ENCODE peak calls at places on chromosomes 1 and 21, in four cellular contexts. P, J, M and A are unnamed samples.

GRCh38 chr21:18499761-18500376 is 96.3 kb upstream of the TMPRSS15 start:
- DNase-seq in P (peak; percentile 11), J (peak; percentile 9), M (peak; percentile 52), A (no peak)

GRCh38 chr1:8347635-8348034 is 29.7 kb downstream of the SLC45A1 start:
- DNase-seq in P (peak; percentile 45), J (no peak), M (no peak), A (no peak)

GRCh38 chr1:177959793-177960515 is 9.9 kb downstream of the SEC16B start:
- DNase-seq in P (peak; percentile 12), J (no peak), M (no peak), A (no peak)

GRCh38 chr1:244065063-244065788 is 14.1 kb downstream of the ZBTB18 start:
- DNase-seq in P (peak; percentile 21), J (no peak), M (no peak), A (no peak)

GRCh38 chr1:229582011-229582694 is 23.6 kb upstream of the ABCB10 start:
- DNase-seq in P (no peak), J (no peak), M (no peak), A (peak; percentile 70)

GRCh38 chr1:164841723-164842465 is 282.9 kb downstream of the PBX1 start:
- DNase-seq in P (no peak), J (no peak), M (no peak), A (no peak)

GRCh38 chr1:16230744-16231143 is 6.2 kb downstream of the CPLANE2 start:
- DNase-seq in P (no peak), J (no peak), M (no peak), A (peak; percentile 30)

GRCh38 chr1:171868217-171868616 is 26.9 kb downstream of the DNM3 start:
- DNase-seq in P (peak; percentile 60), J (no peak), M (no peak), A (no peak)

GRCh38 chr1:180915426-180915965 is 2.8 kb downstream of the KIAA1614 start:
- DNase-seq in P (no peak), J (no peak), M (no peak), A (no peak)

GRCh38 chr1:41626146-41626545 is 141.7 kb upstream of the EDN2 start:
- DNase-seq in P (peak; percentile 71), J (no peak), M (peak; percentile 35), A (no peak)

GRCh38 chr1:188128761-188129160 is 1300.0 kb downstream of the PLA2G4A start:
- DNase-seq in P (peak; percentile 20), J (no peak), M (peak; percentile 35), A (no peak)

GRCh38 chr1:64854674-64855073 is 109.8 kb downstream of the RAVER2 start:
- DNase-seq in P (no peak), J (no peak), M (no peak), A (no peak)

GRCh38 chr1:86137458-86137857 is 19.1 kb downstream of the COL24A1 start:
- DNase-seq in P (peak; percentile 82), J (no peak), M (no peak), A (no peak)

GRCh38 chr1:175317309-175317708 is 124.7 kb upstream of the KIAA0040 start:
- DNase-seq in P (no peak), J (peak; percentile 18), M (no peak), A (no peak)

GRCh38 chr1:165439287-165439686 is 5.6 kb downstream of the RXRG start:
- DNase-seq in P (no peak), J (no peak), M (peak; percentile 58), A (no peak)

GRCh38 chr21:44298301-44298700 is 1.6 kb upstream of the PFKL start:
- DNase-seq in P (no peak), J (no peak), M (no peak), A (no peak)

GRCh38 chr21:38955495-38955894 is 149.8 kb downstream of the ETS2 start:
- DNase-seq in P (peak; percentile 77), J (no peak), M (no peak), A (peak; percentile 57)

GRCh38 chr1:119816407-119816806 is 5.1 kb upstream of the REG4 start:
- DNase-seq in P (peak; percentile 64), J (no peak), M (no peak), A (no peak)